ENCODE peak calls at places on chromosomes 7 and 10, in four cellular contexts. Q is neural crest cell, W is WERI-Rb-1, Z is fibroblast of lung. H is an unnamed sample.

GRCh38 chr10:26000971-26001370 is 66.9 kb downstream of the MYO3A start:
- DNase-seq in Q (no peak), W (no peak), Z (no peak), H (no peak)

GRCh38 chr10:50622497-50623298 is 1.1 kb downstream of the SGMS1 start:
- DNase-seq in Q (peak; percentile 28), W (peak; percentile 13), Z (peak; percentile 51), H (peak; percentile 21)

GRCh38 chr10:18879284-18879683 is 169.3 kb upstream of the MALRD1 start:
- DNase-seq in Q (no peak), W (no peak), Z (no peak), H (no peak)

GRCh38 chr7:15560968-15561367 is 847 bp downstream of the AGMO start:
- DNase-seq in Q (no peak), W (no peak), Z (no peak), H (no peak)

GRCh38 chr10:45466784-45467183 is 92.8 kb downstream of the ALOX5 start:
- DNase-seq in Q (no peak), W (no peak), Z (no peak), H (no peak)

GRCh38 chr7:45076946-45077345 is 11.8 kb downstream of the NACAD start:
- DNase-seq in Q (no peak), W (no peak), Z (no peak), H (no peak)

GRCh38 chr10:91759581-91759986 is 38.6 kb upstream of the TNKS2 start:
- DNase-seq in Q (no peak), W (no peak), Z (peak; percentile 31), H (no peak)

GRCh38 chr7:25615005-25615404 is 386.7 kb upstream of the NPVF start:
- DNase-seq in Q (no peak), W (no peak), Z (no peak), H (no peak)

GRCh38 chr10:33900591-33900990 is 566.1 kb upstream of the NRP1 start:
- DNase-seq in Q (no peak), W (no peak), Z (peak; percentile 85), H (no peak)

DNA sequence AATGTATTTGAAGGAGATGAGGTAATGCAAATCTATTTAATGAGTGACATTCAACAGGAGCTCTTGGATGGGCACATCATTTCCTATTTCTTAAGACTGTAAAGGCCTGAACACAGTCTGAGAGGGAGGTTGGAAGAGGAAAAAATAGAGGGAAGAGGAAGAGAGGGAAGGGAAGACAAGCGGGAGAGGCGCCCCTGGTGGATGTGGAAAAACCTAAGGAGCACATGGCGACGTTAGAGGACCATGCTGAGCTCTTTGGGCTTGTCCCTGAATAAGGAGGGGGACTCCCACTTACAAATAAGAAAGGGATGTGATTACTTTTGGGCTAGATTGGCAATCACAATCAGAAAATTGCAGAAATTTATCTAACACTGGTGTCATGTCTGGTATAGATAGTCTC is 19.6 kb downstream of the SUN3 start:
- DNase-seq in Q (no peak), W (no peak), Z (no peak), H (no peak)
- TF ChIP-seq CTCF in Q (no peak), W (no peak), Z (no peak), H (no peak)

DNA sequence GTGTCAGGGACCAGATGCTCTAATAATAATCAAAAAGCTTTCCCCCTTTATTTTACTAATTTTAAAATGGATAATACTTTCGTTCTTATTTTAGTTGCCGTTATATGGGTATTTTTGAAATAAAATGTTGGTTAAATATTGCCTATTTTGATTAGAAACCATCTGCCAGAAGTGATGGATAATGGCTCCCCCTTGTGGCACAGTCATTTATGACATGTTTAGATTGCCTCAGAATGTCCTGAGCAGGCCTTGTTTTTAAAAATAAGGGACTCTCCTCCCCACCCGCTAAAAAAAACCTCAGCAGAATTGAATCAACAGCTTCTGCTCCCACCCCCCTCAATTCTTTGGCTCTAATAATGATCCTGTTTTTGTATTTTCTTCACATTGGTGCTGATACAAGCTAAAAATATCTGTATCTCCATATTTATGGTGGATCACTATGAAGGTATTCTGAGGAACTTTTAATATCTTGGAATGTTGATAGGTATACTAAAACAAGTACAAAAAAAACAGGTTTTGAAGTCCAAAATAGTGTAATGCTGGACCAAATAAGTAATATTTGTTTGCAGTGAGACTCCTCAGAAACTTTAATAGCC is 38.8 kb downstream of the TMEM60 start:
- DNase-seq in Q (peak; percentile 76), W (peak; percentile 51), Z (peak; percentile 84), H (peak; percentile 58)
- TF ChIP-seq CTCF in Q (peak; percentile 94), W (peak; percentile 41), Z (peak; percentile 84), H (peak; percentile 97)

GRCh38 chr7:77293046-77293445 is 93.4 kb upstream of the FGL2 start:
- DNase-seq in Q (no peak), W (no peak), Z (no peak), H (no peak)
- TF ChIP-seq CTCF in Q (peak; percentile 20), W (no peak), Z (no peak), H (no peak)

DNA sequence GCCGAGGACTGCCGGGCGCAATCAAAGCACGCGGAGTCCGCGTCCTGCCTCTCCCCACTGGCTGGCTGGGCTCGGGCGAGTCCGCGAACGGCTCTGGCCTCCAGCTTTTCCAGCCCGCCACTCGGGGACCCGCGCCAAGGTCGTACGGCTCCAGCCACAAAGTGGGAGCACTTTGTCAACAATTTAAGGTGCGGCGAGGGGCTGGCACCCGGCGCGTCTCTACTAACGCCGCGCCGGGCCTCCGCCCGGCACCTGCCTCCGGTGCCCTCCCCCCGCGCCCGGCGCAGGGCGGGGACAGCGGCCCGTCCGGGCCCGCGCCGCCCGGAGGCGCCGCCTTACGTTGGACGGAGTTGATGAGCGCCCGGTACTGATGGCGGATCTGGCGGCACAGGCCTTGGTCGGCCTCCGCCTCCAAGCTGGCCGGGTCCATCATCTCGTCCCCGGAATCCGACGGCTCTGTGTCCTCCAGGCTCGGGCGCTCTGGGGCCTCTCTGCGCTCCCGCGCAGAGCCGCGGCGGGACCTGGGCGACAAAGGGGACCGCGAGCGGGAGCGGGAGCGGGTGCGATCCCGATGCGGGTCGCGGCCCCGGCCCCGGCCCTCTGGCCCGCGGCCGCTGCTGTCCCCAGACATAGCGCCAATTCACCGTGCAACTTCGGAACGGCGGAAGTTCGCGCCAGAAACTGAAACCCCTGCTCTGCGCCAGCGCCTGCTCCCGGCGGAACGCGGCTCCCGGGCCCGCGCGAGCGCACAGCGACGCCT is at the start of gene NSMCE4A:
- DNase-seq in Q (peak; percentile 76), W (peak; percentile 80), Z (peak; percentile 77), H (peak; percentile 62)
- TF ChIP-seq CTCF in Q (peak; percentile 67), W (peak; percentile 77), Z (peak; percentile 63), H (no peak)

DNA sequence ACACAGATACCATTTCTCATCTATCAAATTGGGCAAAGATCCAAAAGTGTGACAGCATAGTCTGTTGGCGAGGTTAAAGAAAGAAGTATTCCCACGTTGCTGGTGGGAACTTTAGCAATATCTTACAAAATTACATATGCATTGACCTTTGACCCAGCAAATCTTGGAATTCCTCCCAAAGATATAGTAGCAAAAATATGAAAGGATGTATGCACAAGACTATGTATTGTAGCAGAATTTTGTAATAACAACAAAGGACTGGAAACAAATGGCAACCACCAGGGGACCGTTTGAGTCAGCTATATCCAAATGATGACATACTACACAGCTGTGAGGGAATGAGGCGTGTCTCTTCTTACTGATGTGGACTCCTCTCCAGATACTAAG is 50.2 kb downstream of the KCNH2 start:
- DNase-seq in Q (no peak), W (no peak), Z (peak; percentile 11), H (no peak)
- TF ChIP-seq CTCF in Q (peak; percentile 36), W (no peak), Z (no peak), H (no peak)

DNA sequence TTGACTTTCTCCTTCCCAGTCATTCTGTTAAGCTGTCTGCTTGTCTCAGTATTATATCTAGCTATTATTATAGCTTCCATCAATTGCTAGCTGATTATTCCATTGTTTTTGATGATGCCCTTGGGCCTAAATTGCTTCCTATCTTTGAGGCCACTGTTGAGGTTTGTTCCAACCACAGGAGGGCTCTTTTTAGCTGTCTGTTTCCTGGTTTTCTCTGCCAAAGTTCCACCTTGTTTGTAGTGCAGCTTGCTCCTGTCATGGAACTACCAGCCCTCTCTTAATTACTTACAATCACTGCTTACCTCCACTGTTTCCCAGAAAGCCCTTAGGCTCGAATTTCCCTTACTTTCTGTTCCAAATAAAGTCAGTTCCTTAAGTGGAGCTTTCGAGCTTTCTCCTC is 118.7 kb upstream of the SEC61G start:
- DNase-seq in Q (no peak), W (no peak), Z (no peak), H (no peak)
- TF ChIP-seq CTCF in Q (no peak), W (no peak), Z (no peak), H (no peak)

GRCh38 chr10:132452216-132452650 is 55.2 kb downstream of the PWWP2B start:
- DNase-seq in Q (no peak), W (no peak), Z (no peak), H (no peak)

GRCh38 chr10:132454296-132455198 is 57.5 kb downstream of the PWWP2B start:
- DNase-seq in Q (no peak), W (no peak), Z (no peak), H (no peak)

GRCh38 chr10:132452651-132453469 is 55.9 kb downstream of the PWWP2B start:
- DNase-seq in Q (peak; percentile 96), W (peak; percentile 76), Z (peak; percentile 53), H (peak; percentile 87)

GRCh38 chr10:132451506-132452215 is 54.7 kb downstream of the PWWP2B start:
- DNase-seq in Q (no peak), W (no peak), Z (no peak), H (no peak)

DNA sequence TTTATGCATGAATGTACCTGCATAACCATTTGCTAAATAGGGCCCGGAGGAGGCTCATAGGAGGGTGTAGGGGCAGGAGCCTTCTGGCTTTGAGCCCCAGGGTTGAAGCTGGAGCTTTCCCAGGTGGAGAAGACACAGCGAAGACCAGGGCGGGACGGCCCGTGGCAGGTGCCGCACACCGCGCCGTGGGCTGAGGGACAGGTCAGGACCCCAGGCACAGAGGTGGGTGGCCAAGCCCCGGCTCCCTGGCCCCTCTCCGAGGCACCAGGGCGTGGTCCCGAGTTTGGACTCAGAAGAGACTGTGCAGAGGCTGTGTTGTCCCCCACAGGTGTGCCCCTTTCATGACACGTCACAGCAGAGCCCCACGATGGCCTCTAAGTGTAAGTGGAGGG is 56.5 kb downstream of the PWWP2B start:
- DNase-seq in Q (no peak), W (no peak), Z (no peak), H (no peak)
- TF ChIP-seq CTCF in Q (no peak), W (no peak), Z (no peak), H (no peak)

H was measured in CD4-positive, alpha-beta T cell.